ENCODE peak calls at places on chromosome 17, in five cellular contexts. Z is BJ, F is hepatocyte, T is astrocyte, Q is upper lobe of right lung. V is an unnamed sample.

GRCh38 chr17:78779848-78780247 is 2.2 kb downstream of the CYTH1 start:
- DNase-seq in Z (no peak), F (no peak), T (no peak), Q (peak), V (no peak)

GRCh38 chr17:59002848-59003247 is 103.8 kb downstream of the TRIM37 start:
- DNase-seq in Z (no peak), F (no peak), T (peak), Q (no peak), V (no peak)

GRCh38 chr17:78952706-78953105 is 27.0 kb downstream of the LGALS3BP start:
- DNase-seq in Z (no peak), F (peak), T (no peak), Q (no peak), V (no peak)

GRCh38 chr17:42200702-42201101 is 6.4 kb upstream of the GHDC start:
- DNase-seq in Z (no peak), F (peak), T (peak), Q (no peak), V (no peak)

GRCh38 chr17:41363881-41364280 is 5.7 kb downstream of the KRT33B start:
- DNase-seq in Z (no peak), F (no peak), T (no peak), Q (no peak), V (no peak)

GRCh38 chr17:45046536-45047125 is 4.8 kb downstream of the DCAKD start:
- DNase-seq in Z (no peak), F (no peak), T (no peak), Q (no peak), V (no peak)

GRCh38 chr17:3505008-3505407 is 29.2 kb downstream of the ASPA start:
- DNase-seq in Z (no peak), F (no peak), T (no peak), Q (no peak), V (no peak)

GRCh38 chr17:72467841-72468653 is 347.2 kb downstream of the SOX9 start:
- DNase-seq in Z (peak), F (peak), T (peak), Q (no peak), V (peak)

GRCh38 chr17:69762359-69762758 is 312.7 kb upstream of the KCNJ16 start:
- DNase-seq in Z (no peak), F (no peak), T (peak), Q (no peak), V (no peak)

GRCh38 chr17:17826340-17826708 is 10.5 kb downstream of the SREBF1 start:
- DNase-seq in Z (no peak), F (no peak), T (no peak), Q (no peak), V (no peak)

GRCh38 chr17:75032896-75033294 is 13.9 kb downstream of the ATP5PD start:
- DNase-seq in Z (no peak), F (no peak), T (no peak), Q (no peak), V (no peak)

GRCh38 chr17:69067274-69068047 is 6.7 kb upstream of the ABCA9 start:
- DNase-seq in Z (no peak), F (no peak), T (no peak), Q (no peak), V (no peak)

GRCh38 chr17:1180958-1181768 is 1.4 kb upstream of the ABR start:
- DNase-seq in Z (no peak), F (no peak), T (no peak), Q (no peak), V (no peak)
- H3K4me3 ChIP-seq in Z (no peak), F (no peak), T (no peak), Q (no peak), V (no peak)

GRCh38 chr17:67947325-67947813 is 48.9 kb downstream of the C17orf58 start:
- DNase-seq in Z (no peak), F (no peak), T (no peak), Q (no peak), V (no peak)

GRCh38 chr17:67944035-67944434 is 52.2 kb downstream of the C17orf58 start:
- DNase-seq in Z (no peak), F (no peak), T (no peak), Q (no peak), V (no peak)

DNA sequence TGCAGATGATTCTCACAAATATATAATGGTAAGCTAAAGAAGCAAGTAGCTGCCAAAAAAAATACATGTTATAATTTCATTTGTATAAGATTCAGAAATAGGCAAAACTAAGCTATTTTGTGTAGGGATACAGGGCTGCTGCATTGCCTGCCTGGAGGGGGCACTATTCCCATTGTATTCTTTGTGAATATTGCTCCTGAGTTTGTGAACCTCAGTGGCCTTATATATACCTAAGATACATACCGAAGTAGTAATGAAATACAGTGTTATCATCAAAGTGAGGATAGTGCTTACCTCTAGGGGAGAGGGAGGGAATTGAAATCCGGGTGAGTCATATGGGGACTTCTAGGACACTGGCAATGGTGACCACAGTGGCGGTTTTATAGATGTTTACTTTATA is 53.5 kb downstream of the C17orf58 start:
- DNase-seq in Z (no peak), F (peak), T (no peak), Q (no peak), V (no peak)
- TF ChIP-seq CTCF in Z (peak), F (peak), T (peak), Q (peak), V (peak)

GRCh38 chr17:31856750-31857149 is 2.3 kb downstream of the COPRS start:
- DNase-seq in Z (no peak), F (no peak), T (no peak), Q (no peak), V (no peak)

GRCh38 chr17:31857920-31858646 is 961 bp downstream of the COPRS start:
- DNase-seq in Z (no peak), F (no peak), T (no peak), Q (no peak), V (no peak)

GRCh38 chr17:31854672-31855071 is 4.4 kb downstream of the COPRS start:
- DNase-seq in Z (no peak), F (no peak), T (no peak), Q (no peak), V (no peak)

GRCh38 chr17:31859487-31860008 is 504 bp upstream of the COPRS start:
- DNase-seq in Z (no peak), F (no peak), T (no peak), Q (no peak), V (no peak)

DNA sequence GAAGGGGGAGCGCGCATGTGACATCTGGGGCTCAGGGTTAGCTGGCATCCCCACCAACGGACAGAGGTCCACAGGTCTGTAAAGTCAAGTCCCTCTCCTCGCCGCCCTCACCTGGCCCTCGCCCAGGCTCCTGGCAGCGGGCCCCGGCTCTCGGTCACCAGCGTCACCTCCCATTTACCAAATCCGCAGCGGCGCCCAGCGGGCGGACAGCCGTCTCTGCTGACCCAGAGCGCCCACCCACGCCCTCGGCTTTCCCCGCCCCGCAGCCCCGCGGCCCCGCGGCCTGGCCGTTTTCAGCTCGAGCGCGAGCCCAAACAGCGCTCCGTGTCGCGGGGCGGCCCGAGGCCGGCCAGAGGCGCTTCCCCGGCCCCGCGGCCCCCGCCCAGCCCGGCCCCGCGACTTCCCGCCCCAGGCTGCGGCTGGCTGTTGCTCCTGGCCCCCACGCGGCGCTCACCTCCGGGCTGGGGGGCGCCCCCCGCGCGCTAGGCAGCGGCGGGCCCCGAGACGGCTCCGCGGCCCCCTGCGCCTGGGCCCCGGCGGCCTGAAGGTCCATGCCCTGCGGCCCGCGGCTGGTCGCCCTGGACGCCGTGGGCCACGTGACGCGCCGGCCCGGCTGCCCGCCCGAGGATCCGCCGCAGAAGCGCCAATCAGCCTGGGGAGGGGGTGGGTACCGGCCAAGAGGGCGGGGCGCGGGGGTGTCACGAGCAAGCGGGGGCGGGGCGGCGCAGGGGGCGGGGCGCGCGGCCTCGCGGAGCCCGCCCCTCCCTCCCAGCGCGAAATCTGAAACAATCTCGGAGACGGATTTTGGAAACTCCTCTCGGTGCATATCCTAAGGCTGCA is at the start of gene COPRS:
- DNase-seq in Z (no peak), F (peak), T (peak), Q (peak), V (peak)
- H3K4me3 ChIP-seq in Z (peak), F (peak), T (peak), Q (peak), V (peak)

GRCh38 chr17:39653662-39654331 is 11.4 kb upstream of the TCAP start:
- DNase-seq in Z (no peak), F (peak), T (no peak), Q (peak), V (no peak)
- TF ChIP-seq CTCF in Z (peak), F (peak), T (peak), Q (peak), V (peak)

GRCh38 chr17:80546267-80546666 is 1.6 kb downstream of the RPTOR start:
- DNase-seq in Z (no peak), F (no peak), T (no peak), Q (no peak), V (no peak)
- H3K4me3 ChIP-seq in Z (no peak), F (peak), T (peak), Q (no peak), V (peak)

GRCh38 chr17:410674-411401 is 58.2 kb upstream of the RPH3AL start:
- DNase-seq in Z (no peak), F (peak), T (peak), Q (no peak), V (peak)
- TF ChIP-seq CTCF in Z (no peak), F (no peak), T (no peak), Q (no peak), V (peak)

GRCh38 chr17:47275245-47275984 is 21.8 kb downstream of the ITGB3 start:
- DNase-seq in Z (peak), F (peak), T (peak), Q (no peak), V (peak)

GRCh38 chr17:47270946-47271705 is 17.5 kb downstream of the ITGB3 start:
- DNase-seq in Z (no peak), F (no peak), T (no peak), Q (no peak), V (no peak)

GRCh38 chr17:47274319-47275069 is 20.9 kb downstream of the ITGB3 start:
- DNase-seq in Z (no peak), F (no peak), T (no peak), Q (no peak), V (no peak)

GRCh38 chr17:47273245-47273644 is 19.6 kb downstream of the ITGB3 start:
- DNase-seq in Z (no peak), F (no peak), T (no peak), Q (no peak), V (no peak)

GRCh38 chr17:47272491-47272890 is 18.9 kb downstream of the ITGB3 start:
- DNase-seq in Z (no peak), F (no peak), T (no peak), Q (no peak), V (no peak)
- H3K4me3 ChIP-seq in Z (no peak), F (no peak), T (no peak), Q (no peak), V (no peak)

GRCh38 chr17:48104440-48104839 is 3.1 kb upstream of the SNX11 start:
- DNase-seq in Z (no peak), F (no peak), T (no peak), Q (no peak), V (no peak)

GRCh38 chr17:48110722-48111121 is 3.2 kb downstream of the SNX11 start:
- DNase-seq in Z (no peak), F (no peak), T (no peak), Q (no peak), V (no peak)

GRCh38 chr17:48106802-48107136 is 797 bp upstream of the SNX11 start:
- DNase-seq in Z (no peak), F (no peak), T (no peak), Q (no peak), V (no peak)

GRCh38 chr17:48103379-48103715 is 2.1 kb upstream of the CBX1 start:
- DNase-seq in Z (no peak), F (no peak), T (no peak), Q (no peak), V (no peak)

DNA sequence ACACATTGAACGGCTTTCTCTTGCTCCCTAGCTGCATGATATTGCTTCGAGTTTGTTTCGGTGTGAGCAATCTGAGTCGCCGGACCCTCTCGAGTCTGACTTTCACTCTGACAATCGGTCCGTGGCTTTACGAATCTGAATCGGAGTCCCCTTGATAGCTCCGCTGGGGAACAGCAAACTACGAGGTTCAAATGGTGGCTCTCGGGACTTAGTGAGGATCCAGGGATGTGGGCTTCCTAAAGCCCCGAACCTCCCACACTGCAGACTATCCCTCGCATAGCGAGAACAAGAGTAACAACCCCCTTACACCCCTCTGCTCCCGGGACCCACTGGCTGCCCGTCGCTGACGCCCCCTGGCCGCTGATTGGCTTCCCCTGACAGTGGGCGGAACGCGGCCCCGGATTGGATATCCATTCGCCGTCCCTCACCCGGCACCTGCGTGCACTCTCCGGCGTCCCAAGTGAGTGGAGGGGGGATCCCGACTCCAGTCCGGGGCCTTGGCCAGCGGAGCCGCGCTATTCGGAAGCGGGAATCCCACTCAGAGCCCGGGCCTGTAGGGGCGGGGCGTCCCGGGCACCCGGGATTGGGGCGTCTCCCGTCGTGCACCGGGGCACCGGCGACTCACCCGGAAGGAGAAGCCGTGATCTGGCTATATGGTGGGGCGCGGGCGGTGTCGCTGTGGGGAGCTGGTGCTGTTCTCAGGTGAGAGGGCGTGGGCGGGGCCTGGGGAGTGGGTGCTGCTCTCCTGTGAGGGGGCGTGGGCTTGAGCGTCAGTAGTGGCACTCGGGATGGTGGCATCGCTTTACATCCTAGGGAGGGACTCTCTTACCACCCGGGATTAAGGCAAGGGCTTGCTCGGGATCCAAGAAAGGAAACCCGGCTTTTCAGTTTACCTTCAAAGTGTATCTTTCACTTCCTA is at the start of gene SNX11:
- DNase-seq in Z (no peak), F (peak), T (peak), Q (peak), V (peak)
- TF ChIP-seq CTCF in Z (peak), F (no peak), T (no peak), Q (no peak), V (no peak)

GRCh38 chr17:30701498-30701989 is 122.9 kb downstream of the CRLF3 start:
- DNase-seq in Z (no peak), F (no peak), T (no peak), Q (no peak), V (no peak)

GRCh38 chr17:30696234-30696633 is 128.3 kb downstream of the CRLF3 start:
- DNase-seq in Z (no peak), F (no peak), T (no peak), Q (no peak), V (no peak)
- H3K4me3 ChIP-seq in Z (no peak), F (no peak), T (no peak), Q (no peak), V (no peak)